ENCODE peak calls at places on chromosomes 2 and 18, in eight cellular contexts. K is adrenal gland, T is psoas muscle, C is NCI-H69, Q is sciatic nerve, M is breast epithelium, H is foreskin fibroblast, G is HTR-8/SVneo. Z is an unnamed sample.

GRCh38 chr2:109369671-109370191 is 240.7 kb downstream of the SH3RF3 start:
- DNase-seq in T (no peak), Q (no peak), K (no peak), G (no peak), C (no peak), H (no peak), M (no peak), Z (no peak)

GRCh38 chr18:80143876-80144275 is 34.8 kb downstream of the ADNP2 start:
- DNase-seq in M (no peak), C (no peak), K (no peak), H (peak), Q (no peak), T (no peak), G (no peak), Z (no peak)

GRCh38 chr2:60354713-60355112 is 198.7 kb downstream of the BCL11A start:
- DNase-seq in G (no peak), K (no peak), T (no peak), H (no peak), Q (no peak), C (no peak), M (no peak), Z (no peak)

GRCh38 chr18:8876887-8877286 is 171.5 kb downstream of the MTCL1 start:
- DNase-seq in C (peak), K (no peak), Q (no peak), H (no peak), M (no peak), T (no peak), G (no peak), Z (no peak)

GRCh38 chr18:10006261-10006903 is 92.6 kb downstream of the VAPA start:
- DNase-seq in H (peak), G (peak), K (peak), T (no peak), C (peak), M (no peak), Q (no peak), Z (no peak)

GRCh38 chr2:46315103-46315890 is 18.1 kb downstream of the EPAS1 start:
- DNase-seq in H (peak), T (peak), K (peak), M (peak), Q (peak), G (peak), C (no peak), Z (peak)

GRCh38 chr2:240095556-240096523 is 40.3 kb downstream of the COPS9 start:
- DNase-seq in K (no peak), Q (no peak), G (no peak), M (no peak), T (no peak), H (peak), C (peak), Z (no peak)

GRCh38 chr18:43774497-43774896 is 497.2 kb upstream of the SYT4 start:
- DNase-seq in M (no peak), K (no peak), T (no peak), H (no peak), G (no peak), C (peak), Q (no peak), Z (no peak)

GRCh38 chr2:237865623-237866041 is 6.2 kb downstream of the RAMP1 start:
- DNase-seq in T (no peak), C (peak), M (peak), Q (no peak), G (no peak), K (no peak), H (no peak), Z (no peak)